ENCODE peak calls at places on chromosomes 12 and 14, in ten cellular contexts. N, S, D, H, T, W, U, X, R and Z are unnamed samples.

GRCh38 chr12:115920395-115921183 is 356.9 kb downstream of the MED13L start:
- DNase-seq in D (no peak), U (no peak), R (no peak), S (no peak), N (no peak), X (no peak), W (no peak), T (no peak), H (no peak), Z (no peak)

GRCh38 chr14:94582199-94582750 is 1.0 kb downstream of the SERPINA5 start:
- DNase-seq in X (no peak), W (no peak), R (no peak), T (no peak), D (no peak), H (no peak), N (no peak), S (no peak), U (no peak), Z (no peak)

GRCh38 chr12:123034022-123034541 is 53.6 kb downstream of the ARL6IP4 start:
- DNase-seq in D (no peak), W (no peak), X (no peak), R (peak; percentile 86), H (no peak), U (no peak), S (no peak), N (no peak), T (peak; percentile 23), Z (no peak)

GRCh38 chr12:19959353-19959752 is 409.0 kb upstream of the PDE3A start:
- DNase-seq in S (no peak), N (no peak), H (no peak), R (no peak), U (no peak), D (no peak), X (no peak), W (no peak), T (no peak), Z (no peak)

GRCh38 chr14:31190220-31190605 is 17.4 kb downstream of the HECTD1 start:
- DNase-seq in W (no peak), T (no peak), X (no peak), N (no peak), R (no peak), U (no peak), H (no peak), S (no peak), D (no peak), Z (no peak)

GRCh38 chr14:75711796-75712211 is 50.8 kb downstream of the TTLL5 start:
- DNase-seq in R (peak; percentile 13), S (peak; percentile 13), X (peak; percentile 32), U (no peak), D (no peak), W (peak; percentile 13), T (no peak), N (peak; percentile 13), H (no peak), Z (peak; percentile 94)

GRCh38 chr12:53053223-53054111 is 3.6 kb downstream of the TNS2 start:
- DNase-seq in R (peak; percentile 4), D (peak; percentile 65), S (peak; percentile 90), H (peak; percentile 73), T (peak; percentile 63), U (peak; percentile 66), X (no peak), N (no peak), W (no peak), Z (peak; percentile 84)

GRCh38 chr14:72740966-72741835 is 152.7 kb downstream of the DPF3 start:
- DNase-seq in T (no peak), W (no peak), X (peak; percentile 7), S (no peak), N (no peak), U (no peak), R (no peak), H (peak; percentile 38), D (no peak), Z (no peak)

GRCh38 chr12:127941332-127941731 is 325.6 kb upstream of the TMEM132C start:
- DNase-seq in S (no peak), R (no peak), U (no peak), W (no peak), N (no peak), T (no peak), D (no peak), H (no peak), X (no peak), Z (no peak)

GRCh38 chr14:57169901-57170300 is 98.8 kb downstream of the EXOC5 start:
- DNase-seq in X (no peak), H (no peak), U (no peak), W (no peak), S (no peak), R (no peak), N (no peak), D (no peak), T (no peak), Z (no peak)